ENCODE peak calls at places on chromosomes 16 and 17, in four cellular contexts. W is SK-N-SH, G is heart right ventricle, Z is neural progenitor cell. H is an unnamed sample.
A peak's percentile ranks its signal among the peaks of the same experiment; 100 is the strongest.

GRCh38 chr17:80959330-80960036 is 32.2 kb upstream of the CHMP6 start:
- DNase-seq in G (peak; percentile 89), W (peak; percentile 69), Z (no peak), H (peak; percentile 92)

GRCh38 chr17:44749076-44750020 is 9.4 kb upstream of the ADAM11 start:
- DNase-seq in W (no peak), G (no peak), Z (no peak), H (no peak)

GRCh38 chr17:17519886-17520285 is 23.7 kb upstream of the RASD1 start:
- DNase-seq in W (no peak), Z (no peak), G (no peak), H (no peak)

GRCh38 chr16:80852261-80852872 is 48.0 kb upstream of the CDYL2 start:
- DNase-seq in W (peak; percentile 13), Z (peak; percentile 48), G (no peak), H (no peak)

GRCh38 chr17:59762022-59762825 is 54.8 kb downstream of the VMP1 start:
- DNase-seq in Z (no peak), W (no peak), G (no peak), H (no peak)

GRCh38 chr17:17666111-17666714 is 15.0 kb upstream of the RAI1 start:
- DNase-seq in G (no peak), Z (no peak), W (no peak), H (no peak)

GRCh38 chr16:10178079-10178478 is 4.1 kb downstream of the GRIN2A start:
- DNase-seq in Z (no peak), W (no peak), G (no peak), H (no peak)

GRCh38 chr16:68361485-68361884 is 50.7 kb downstream of the PRMT7 start:
- DNase-seq in G (no peak), Z (no peak), W (peak; percentile 44), H (peak; percentile 77)

GRCh38 chr17:35541434-35541833 is 4.0 kb upstream of the SLFN12L start:
- DNase-seq in G (no peak), Z (no peak), W (no peak), H (no peak)

GRCh38 chr17:47239663-47240374 is 13.8 kb upstream of the ITGB3 start:
- DNase-seq in W (peak; percentile 77), G (peak; percentile 88), Z (no peak), H (peak; percentile 96)

DNA sequence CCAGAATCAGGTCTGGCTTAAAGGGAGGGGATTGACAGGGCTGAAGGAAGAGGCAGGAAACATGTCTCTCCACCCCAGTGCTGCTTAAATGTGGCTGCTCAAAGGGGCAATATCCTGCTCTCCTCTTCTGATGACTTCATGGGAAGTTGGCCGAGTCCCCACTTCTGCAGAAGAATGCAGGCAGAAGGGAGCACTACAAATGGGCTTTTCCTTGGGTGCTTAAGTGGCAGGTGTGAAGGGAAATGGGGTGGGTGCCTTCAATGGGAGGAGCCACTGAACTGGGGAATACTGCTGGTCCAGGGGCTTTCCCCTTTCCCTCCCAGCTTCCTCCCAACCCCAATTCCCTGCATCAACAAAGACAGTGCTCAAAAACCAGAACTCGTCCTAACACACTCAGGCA is 1.9 kb downstream of the CA10 start:
- DNase-seq in G (no peak), W (no peak), Z (no peak), H (no peak)
- H3K27me3 ChIP-seq in G (peaks cover 72% of the 10 kb centered on the region), W (peaks cover 28% of the 10 kb centered on the region), Z (peaks cover 95% of the 10 kb centered on the region), H (peaks cover 30% of the 10 kb centered on the region)

GRCh38 chr16:65118866-65119265 is 3.0 kb downstream of the CDH11 start:
- DNase-seq in W (no peak), G (no peak), Z (no peak), H (no peak)
- H3K27me3 ChIP-seq in W (no peaks in the 10 kb centered on the region), G (peaks cover 30% of the 10 kb centered on the region), Z (peaks cover 10% of the 10 kb centered on the region), H (peaks cover 15% of the 10 kb centered on the region)

GRCh38 chr17:77786090-77786489 is 172.4 kb upstream of the TNRC6C start:
- DNase-seq in W (no peak), Z (no peak), G (no peak), H (no peak)

GRCh38 chr17:77782611-77783010 is 175.9 kb upstream of the TNRC6C start:
- DNase-seq in G (no peak), W (no peak), Z (no peak), H (no peak)

GRCh38 chr17:77783991-77784820 is 174.3 kb upstream of the TNRC6C start:
- DNase-seq in G (no peak), Z (no peak), W (no peak), H (no peak)

GRCh38 chr17:77786740-77787505 is 171.6 kb upstream of the TNRC6C start:
- DNase-seq in G (no peak), Z (peak; percentile 42), W (peak; percentile 91), H (no peak)

DNA sequence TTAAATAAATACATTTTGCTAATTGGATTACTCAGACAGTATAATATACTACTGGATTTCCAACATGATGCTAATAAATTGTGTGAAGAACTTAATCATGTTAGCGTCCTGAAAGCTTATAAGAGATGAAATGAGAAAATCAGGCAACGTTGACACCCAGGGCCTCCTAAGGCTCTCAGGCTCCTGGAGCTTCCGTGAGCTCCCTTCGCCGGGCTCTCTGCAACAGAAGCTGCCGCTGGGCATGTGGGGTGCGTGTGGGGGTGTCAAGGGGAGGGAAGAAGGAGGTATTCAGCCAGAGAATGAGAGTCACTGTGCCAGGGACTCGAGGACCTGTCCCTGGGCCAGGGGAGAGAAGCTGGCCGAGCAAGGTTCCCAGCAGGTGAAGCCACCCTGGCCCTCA is 173.0 kb upstream of the TNRC6C start:
- DNase-seq in W (no peak), G (no peak), Z (no peak), H (no peak)
- H3K27me3 ChIP-seq in W (peaks cover 23% of the 10 kb centered on the region), G (no peaks in the 10 kb centered on the region), Z (peaks cover 65% of the 10 kb centered on the region), H (no peaks in the 10 kb centered on the region)

DNA sequence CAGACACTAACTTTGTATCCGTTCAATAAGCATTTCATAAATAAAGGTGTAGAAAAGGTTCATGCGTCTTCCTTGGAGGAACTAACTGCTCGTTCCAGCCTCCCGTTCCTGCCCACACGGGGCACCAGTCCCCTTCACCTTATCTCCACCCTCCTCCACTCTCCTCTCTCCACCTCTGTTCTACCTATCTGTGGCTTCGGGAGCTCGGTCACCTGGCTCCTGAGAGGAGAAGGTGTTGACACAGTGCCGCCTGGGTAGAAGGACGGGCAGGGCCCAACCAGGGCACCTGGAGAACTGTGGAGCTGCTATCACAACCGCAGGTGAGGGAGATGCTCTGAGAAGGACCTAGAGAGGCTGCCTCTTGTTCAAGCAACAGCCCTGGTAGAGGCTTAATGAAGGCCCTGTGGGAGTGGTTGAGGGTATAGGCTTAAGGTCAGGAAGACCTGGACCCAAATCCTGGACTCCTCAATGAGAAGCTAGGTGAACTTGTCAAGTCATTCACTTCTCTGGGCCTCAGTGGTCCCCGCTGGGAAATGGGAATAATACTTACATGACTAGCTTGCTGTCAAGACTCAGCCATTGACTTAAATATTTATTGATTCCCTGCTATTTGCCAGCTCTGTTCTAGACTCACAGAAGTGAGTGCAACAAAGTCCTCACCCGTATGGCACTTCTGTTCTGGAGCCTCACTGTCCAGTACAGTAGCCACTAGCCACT is 9.6 kb upstream of the MINK1 start:
- DNase-seq in Z (no peak), W (no peak), G (no peak), H (no peak)
- H3K27me3 ChIP-seq in Z (no peaks in the 10 kb centered on the region), W (no peaks in the 10 kb centered on the region), G (no peaks in the 10 kb centered on the region), H (no peaks in the 10 kb centered on the region)

DNA sequence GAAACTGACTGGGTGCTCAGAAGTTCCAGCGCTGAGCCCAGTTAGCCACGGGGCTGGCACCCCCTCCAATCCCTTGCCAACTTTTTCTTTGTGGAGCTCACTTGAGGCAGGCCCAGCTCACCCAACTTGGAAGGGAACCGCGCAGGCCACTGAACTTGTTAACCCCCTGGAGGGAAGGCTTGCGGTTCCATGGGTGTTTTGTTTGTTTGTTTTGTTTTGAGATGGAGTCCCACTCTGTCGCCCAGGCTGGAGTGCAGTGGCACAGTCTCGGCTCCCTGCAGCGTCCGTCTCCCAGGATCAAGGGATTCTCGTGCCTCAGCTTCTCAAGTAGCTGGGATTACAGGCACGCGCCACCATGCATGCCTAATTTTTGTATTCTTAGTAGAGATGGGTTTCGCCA is 34.1 kb upstream of the NDRG4 start:
- DNase-seq in Z (no peak), G (no peak), W (no peak), H (no peak)
- H3K27me3 ChIP-seq in Z (peaks cover 70% of the 10 kb centered on the region), G (peaks cover 14% of the 10 kb centered on the region), W (peaks cover 38% of the 10 kb centered on the region), H (peaks cover 2% of the 10 kb centered on the region)

GRCh38 chr16:51237207-51237606 is 86.1 kb upstream of the SALL1 start:
- DNase-seq in G (no peak), Z (no peak), W (no peak), H (no peak)

GRCh38 chr16:51237861-51238378 is 86.8 kb upstream of the SALL1 start:
- DNase-seq in W (no peak), G (no peak), Z (peak; percentile 86), H (no peak)

GRCh38 chr16:51239196-51239595 is 88.1 kb upstream of the SALL1 start:
- DNase-seq in W (no peak), Z (no peak), G (no peak), H (no peak)

GRCh38 chr16:51242281-51242994 is 91.4 kb upstream of the SALL1 start:
- DNase-seq in G (no peak), W (no peak), Z (no peak), H (no peak)

DNA sequence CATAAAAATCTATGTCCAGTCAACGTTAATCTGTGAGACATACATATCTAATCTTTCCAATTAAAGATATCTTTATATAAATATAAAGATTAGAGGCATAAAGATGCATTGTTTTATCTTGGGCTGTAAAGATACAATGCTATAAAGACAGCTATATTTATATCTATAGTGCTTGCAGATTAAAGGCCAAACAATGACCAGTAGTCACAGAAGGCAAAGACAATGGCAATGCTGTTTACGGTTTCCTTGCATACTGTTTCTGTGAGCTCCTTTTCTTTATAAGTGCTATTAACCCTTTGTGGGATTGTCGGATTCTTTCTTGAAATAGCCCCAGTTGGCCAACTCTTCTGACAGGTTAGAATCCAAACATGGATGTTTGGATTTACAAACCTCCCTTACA is 85.5 kb upstream of the SALL1 start:
- DNase-seq in W (no peak), G (no peak), Z (no peak), H (no peak)
- H3K27me3 ChIP-seq in W (no peaks in the 10 kb centered on the region), G (no peaks in the 10 kb centered on the region), Z (no peaks in the 10 kb centered on the region), H (no peaks in the 10 kb centered on the region)

GRCh38 chr16:86337138-86337537 is 173.2 kb upstream of the FOXF1 start:
- DNase-seq in Z (no peak), W (no peak), G (no peak), H (no peak)

GRCh38 chr16:86337581-86338402 is 172.5 kb upstream of the FOXF1 start:
- DNase-seq in W (no peak), G (no peak), Z (no peak), H (no peak)

GRCh38 chr16:86335266-86336172 is 174.8 kb upstream of the FOXF1 start:
- DNase-seq in W (no peak), G (no peak), Z (no peak), H (no peak)

GRCh38 chr16:86342161-86342560 is 168.2 kb upstream of the FOXF1 start:
- DNase-seq in W (no peak), G (no peak), Z (no peak), H (no peak)

GRCh38 chr16:86338403-86339115 is 171.8 kb upstream of the FOXF1 start:
- DNase-seq in G (no peak), Z (no peak), W (no peak), H (no peak)
- H3K27me3 ChIP-seq in G (peaks cover 55% of the 10 kb centered on the region), Z (peaks cover 73% of the 10 kb centered on the region), W (peaks cover 16% of the 10 kb centered on the region), H (peaks cover 11% of the 10 kb centered on the region)